ENCODE peak calls at places on chromosomes 3 and 15, in six cellular contexts. One of them, this sample, is unnamed.

GRCh38 chr3:31877559-31877958 is 103.5 kb downstream of the OSBPL10 start:
- DNase-seq in IMR-90: no peak
- DNase-seq in HepG2: no peak
- DNase-seq in SK-N-SH: no peak
- DNase-seq in GM12878: no peak
- DNase-seq in K562: no peak
- DNase-seq in this sample: no peak

GRCh38 chr15:88835646-88836045 is 32.4 kb downstream of the ACAN start:
- DNase-seq in IMR-90: peak; percentile 29
- DNase-seq in HepG2: no peak
- DNase-seq in SK-N-SH: no peak
- DNase-seq in GM12878: no peak
- DNase-seq in K562: no peak
- DNase-seq in this sample: no peak

GRCh38 chr3:136343873-136344281 is 93.7 kb downstream of the PCCB start:
- DNase-seq in IMR-90: peak; percentile 98
- DNase-seq in HepG2: peak; percentile 57
- DNase-seq in SK-N-SH: peak; percentile 69
- DNase-seq in GM12878: no peak
- DNase-seq in K562: peak; percentile 57
- DNase-seq in this sample: peak; percentile 31

GRCh38 chr3:18499256-18499655 is 74.1 kb upstream of the SATB1 start:
- DNase-seq in IMR-90: no peak
- DNase-seq in HepG2: no peak
- DNase-seq in SK-N-SH: no peak
- DNase-seq in GM12878: peak; percentile 21
- DNase-seq in K562: no peak
- DNase-seq in this sample: no peak

GRCh38 chr3:183378951-183379350 is 49.5 kb downstream of the MCF2L2 start:
- DNase-seq in IMR-90: no peak
- DNase-seq in HepG2: peak; percentile 6
- DNase-seq in SK-N-SH: no peak
- DNase-seq in GM12878: no peak
- DNase-seq in K562: no peak
- DNase-seq in this sample: no peak

GRCh38 chr3:37940242-37940908 is 50.2 kb upstream of the VILL start:
- DNase-seq in IMR-90: no peak
- DNase-seq in HepG2: no peak
- DNase-seq in SK-N-SH: no peak
- DNase-seq in GM12878: no peak
- DNase-seq in K562: no peak
- DNase-seq in this sample: no peak

GRCh38 chr15:23642413-23643044 is 5.1 kb downstream of the MAGEL2 start:
- DNase-seq in IMR-90: peak; percentile 51
- DNase-seq in HepG2: peak; percentile 51
- DNase-seq in SK-N-SH: peak; percentile 81
- DNase-seq in GM12878: no peak
- DNase-seq in K562: peak; percentile 76
- DNase-seq in this sample: peak; percentile 57

GRCh38 chr15:31459011-31459748 is 132.5 kb downstream of the KLF13 start:
- DNase-seq in IMR-90: peak; percentile 37
- DNase-seq in HepG2: no peak
- DNase-seq in SK-N-SH: no peak
- DNase-seq in GM12878: peak; percentile 77
- DNase-seq in K562: no peak
- DNase-seq in this sample: no peak

GRCh38 chr3:69294014-69294771 is 91.7 kb downstream of the FRMD4B start:
- DNase-seq in IMR-90: no peak
- DNase-seq in HepG2: no peak
- DNase-seq in SK-N-SH: no peak
- DNase-seq in GM12878: no peak
- DNase-seq in K562: no peak
- DNase-seq in this sample: no peak

GRCh38 chr15:78213425-78213750 is 21.0 kb downstream of the ACSBG1 start:
- DNase-seq in IMR-90: no peak
- DNase-seq in HepG2: no peak
- DNase-seq in SK-N-SH: no peak
- DNase-seq in GM12878: no peak
- DNase-seq in K562: no peak
- DNase-seq in this sample: no peak

GRCh38 chr3:33839283-33839682 is 40.9 kb downstream of the PDCD6IP start:
- DNase-seq in IMR-90: no peak
- DNase-seq in HepG2: no peak
- DNase-seq in SK-N-SH: no peak
- DNase-seq in GM12878: no peak
- DNase-seq in K562: no peak
- DNase-seq in this sample: no peak

DNA sequence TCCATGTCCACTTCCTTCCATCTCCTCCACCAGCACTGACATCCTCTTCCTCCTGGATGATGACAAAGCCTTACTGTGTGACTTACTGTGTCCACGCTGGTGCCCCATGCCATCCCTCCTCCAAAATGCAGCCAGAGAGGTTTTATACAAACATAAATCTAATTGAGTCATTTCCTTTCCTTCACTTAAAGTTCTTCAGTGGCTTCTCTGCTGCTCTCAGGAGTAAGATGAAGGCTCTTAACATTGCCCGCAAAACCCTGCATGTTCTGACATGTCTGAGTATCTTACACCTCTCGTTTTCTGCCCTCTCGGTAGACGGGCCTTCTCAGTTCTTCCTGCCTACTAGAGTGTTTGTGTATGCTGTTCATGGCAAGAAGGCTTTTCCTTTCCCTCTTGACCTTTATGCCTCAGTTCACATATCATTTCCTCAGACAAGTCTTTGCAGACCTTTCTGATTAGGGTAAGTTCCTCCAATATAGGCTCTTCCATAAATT is 175.5 kb downstream of the CFAP20DC start:
- DNase-seq in IMR-90: peak; percentile 28
- DNase-seq in HepG2: no peak
- DNase-seq in SK-N-SH: no peak
- DNase-seq in GM12878: peak; percentile 56
- DNase-seq in K562: no peak
- DNase-seq in this sample: no peak
- TF ChIP-seq SMC3 in IMR-90: no peak
- TF ChIP-seq SMC3 in HepG2: no peak
- TF ChIP-seq SMC3 in SK-N-SH: no peak
- TF ChIP-seq SMC3 in GM12878: no peak
- TF ChIP-seq SMC3 in K562: no peak
- TF ChIP-seq SMC3 in this sample: no peak

DNA sequence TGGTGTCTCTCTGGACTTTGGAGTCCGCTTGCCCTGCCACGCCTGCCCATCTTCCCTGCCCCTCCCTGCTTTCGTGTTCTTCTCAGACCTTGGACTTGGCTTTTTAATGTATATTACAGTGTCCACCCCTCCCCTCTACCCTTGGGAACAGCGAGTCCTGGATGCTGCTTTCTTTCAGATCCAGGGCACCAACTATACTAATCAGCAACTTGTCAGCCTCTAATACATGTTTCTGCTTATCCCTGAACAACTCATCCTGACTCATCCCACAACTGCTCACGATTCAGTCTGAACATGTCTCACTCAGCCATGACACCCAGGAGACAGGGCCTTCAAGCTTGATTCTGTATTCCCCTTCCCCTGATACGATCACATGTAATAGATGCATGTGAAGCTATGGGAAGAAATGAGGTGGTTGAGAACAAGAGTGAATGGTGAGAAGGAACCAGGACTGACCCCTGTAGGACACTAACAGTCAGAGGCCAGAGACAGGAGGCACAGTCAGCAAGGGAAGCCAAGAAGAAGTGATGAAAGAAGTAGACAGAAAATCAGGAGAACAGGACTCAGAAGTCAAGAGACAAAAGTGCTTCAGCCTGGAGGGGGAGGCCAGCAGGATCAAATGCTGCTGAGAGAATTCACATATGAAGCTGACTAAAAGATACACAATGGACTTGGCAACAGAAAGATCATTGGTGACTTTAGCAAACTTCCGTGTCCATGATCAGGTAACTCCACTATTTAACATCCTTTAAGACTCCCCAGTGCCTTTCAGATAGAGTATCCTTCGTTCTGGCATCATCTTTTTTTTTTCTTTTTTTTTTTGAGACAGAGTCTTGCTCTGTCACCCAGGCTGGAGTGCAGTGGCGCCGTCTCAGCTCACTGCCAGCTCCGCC is 35.4 kb downstream of the BCL2L10 start:
- DNase-seq in IMR-90: peak; percentile 90
- DNase-seq in HepG2: peak; percentile 41
- DNase-seq in SK-N-SH: no peak
- DNase-seq in GM12878: peak; percentile 59
- DNase-seq in K562: no peak
- DNase-seq in this sample: peak; percentile 71
- H3K4me3 ChIP-seq in IMR-90: no peak overlapping the region
- H3K4me3 ChIP-seq in HepG2: peak overlapping the region; percentile 58
- H3K4me3 ChIP-seq in SK-N-SH: no peak overlapping the region
- H3K4me3 ChIP-seq in GM12878: no peak overlapping the region
- H3K4me3 ChIP-seq in K562: no peak overlapping the region
- H3K4me3 ChIP-seq in this sample: no peak overlapping the region

GRCh38 chr15:52391074-52391473 is 95.5 kb upstream of the MYO5C start:
- DNase-seq in IMR-90: no peak
- DNase-seq in HepG2: no peak
- DNase-seq in SK-N-SH: no peak
- DNase-seq in GM12878: no peak
- DNase-seq in K562: no peak
- DNase-seq in this sample: no peak
- TF ChIP-seq SMC3 in IMR-90: no peak
- TF ChIP-seq SMC3 in HepG2: no peak
- TF ChIP-seq SMC3 in SK-N-SH: no peak
- TF ChIP-seq SMC3 in GM12878: no peak
- TF ChIP-seq SMC3 in K562: no peak
- TF ChIP-seq SMC3 in this sample: no peak

DNA sequence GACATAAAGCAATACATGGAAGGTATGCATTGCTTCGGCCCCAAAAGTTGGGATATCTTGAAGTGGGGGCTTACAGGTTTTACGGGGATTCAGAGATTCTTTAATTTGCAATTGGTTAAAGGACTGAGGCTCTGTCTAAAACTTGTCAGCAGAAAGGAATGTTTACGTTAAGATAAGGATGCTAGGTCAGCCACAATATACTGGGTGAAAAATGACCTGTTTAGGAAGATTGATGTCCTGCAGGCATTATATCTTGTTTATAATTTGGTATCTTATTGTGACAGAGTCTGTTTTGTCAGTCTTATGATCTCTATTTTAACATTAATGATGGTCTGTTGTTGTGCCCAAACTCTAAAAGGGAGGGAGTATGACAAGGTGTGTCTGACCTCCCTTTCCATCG is 15.3 kb upstream of the CCNDBP1 start:
- DNase-seq in IMR-90: peak; percentile 22
- DNase-seq in HepG2: no peak
- DNase-seq in SK-N-SH: no peak
- DNase-seq in GM12878: no peak
- DNase-seq in K562: peak; percentile 22
- DNase-seq in this sample: no peak
- H3K4me3 ChIP-seq in IMR-90: no peak overlapping the region
- H3K4me3 ChIP-seq in HepG2: no peak overlapping the region
- H3K4me3 ChIP-seq in SK-N-SH: no peak overlapping the region
- H3K4me3 ChIP-seq in GM12878: no peak overlapping the region
- H3K4me3 ChIP-seq in K562: no peak overlapping the region
- H3K4me3 ChIP-seq in this sample: no peak overlapping the region

DNA sequence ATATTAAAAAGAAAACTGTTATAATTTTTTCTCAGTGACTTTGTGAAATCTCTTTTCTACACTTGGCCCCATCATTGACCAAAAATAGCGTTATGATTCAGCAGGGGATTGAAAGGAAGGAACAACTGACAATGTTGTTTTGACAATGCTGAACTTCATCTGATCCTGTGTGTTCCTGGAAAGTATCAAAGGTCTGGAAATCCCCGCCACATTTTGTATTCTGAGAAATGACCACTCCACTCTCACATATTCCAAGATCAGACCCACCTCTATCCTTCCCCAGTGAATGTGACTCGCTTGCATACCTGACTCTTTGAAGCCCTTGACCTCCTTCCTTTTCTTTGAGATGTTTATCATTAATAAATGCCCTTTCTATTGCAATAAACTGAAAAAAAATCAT is 9.7 kb upstream of the RIOX2 start:
- DNase-seq in IMR-90: peak; percentile 21
- DNase-seq in HepG2: no peak
- DNase-seq in SK-N-SH: no peak
- DNase-seq in GM12878: no peak
- DNase-seq in K562: no peak
- DNase-seq in this sample: no peak
- TF ChIP-seq SMC3 in IMR-90: no peak
- TF ChIP-seq SMC3 in HepG2: no peak
- TF ChIP-seq SMC3 in SK-N-SH: no peak
- TF ChIP-seq SMC3 in GM12878: no peak
- TF ChIP-seq SMC3 in K562: no peak
- TF ChIP-seq SMC3 in this sample: no peak

GRCh38 chr3:113744941-113745272 is 1.1 kb downstream of the NAA50 start:
- DNase-seq in IMR-90: no peak
- DNase-seq in HepG2: no peak
- DNase-seq in SK-N-SH: no peak
- DNase-seq in GM12878: no peak
- DNase-seq in K562: no peak
- DNase-seq in this sample: no peak
- H3K4me3 ChIP-seq in IMR-90: peak overlapping the region; percentile 82
- H3K4me3 ChIP-seq in HepG2: peak overlapping the region; percentile 100
- H3K4me3 ChIP-seq in SK-N-SH: peak overlapping the region; percentile 94
- H3K4me3 ChIP-seq in GM12878: peak overlapping the region; percentile 70
- H3K4me3 ChIP-seq in K562: peak overlapping the region; percentile 90
- H3K4me3 ChIP-seq in this sample: peak overlapping the region; percentile 70

GRCh38 chr3:99118381-99118780 is 216.9 kb upstream of the DCBLD2 start:
- DNase-seq in IMR-90: peak; percentile 38
- DNase-seq in HepG2: no peak
- DNase-seq in SK-N-SH: no peak
- DNase-seq in GM12878: no peak
- DNase-seq in K562: no peak
- DNase-seq in this sample: no peak

GRCh38 chr3:99119312-99119810 is 217.9 kb upstream of the DCBLD2 start:
- DNase-seq in IMR-90: peak; percentile 36
- DNase-seq in HepG2: no peak
- DNase-seq in SK-N-SH: no peak
- DNase-seq in GM12878: no peak
- DNase-seq in K562: no peak
- DNase-seq in this sample: no peak

GRCh38 chr3:99111235-99111634 is 209.7 kb upstream of the DCBLD2 start:
- DNase-seq in IMR-90: peak; percentile 56
- DNase-seq in HepG2: no peak
- DNase-seq in SK-N-SH: no peak
- DNase-seq in GM12878: no peak
- DNase-seq in K562: no peak
- DNase-seq in this sample: no peak

DNA sequence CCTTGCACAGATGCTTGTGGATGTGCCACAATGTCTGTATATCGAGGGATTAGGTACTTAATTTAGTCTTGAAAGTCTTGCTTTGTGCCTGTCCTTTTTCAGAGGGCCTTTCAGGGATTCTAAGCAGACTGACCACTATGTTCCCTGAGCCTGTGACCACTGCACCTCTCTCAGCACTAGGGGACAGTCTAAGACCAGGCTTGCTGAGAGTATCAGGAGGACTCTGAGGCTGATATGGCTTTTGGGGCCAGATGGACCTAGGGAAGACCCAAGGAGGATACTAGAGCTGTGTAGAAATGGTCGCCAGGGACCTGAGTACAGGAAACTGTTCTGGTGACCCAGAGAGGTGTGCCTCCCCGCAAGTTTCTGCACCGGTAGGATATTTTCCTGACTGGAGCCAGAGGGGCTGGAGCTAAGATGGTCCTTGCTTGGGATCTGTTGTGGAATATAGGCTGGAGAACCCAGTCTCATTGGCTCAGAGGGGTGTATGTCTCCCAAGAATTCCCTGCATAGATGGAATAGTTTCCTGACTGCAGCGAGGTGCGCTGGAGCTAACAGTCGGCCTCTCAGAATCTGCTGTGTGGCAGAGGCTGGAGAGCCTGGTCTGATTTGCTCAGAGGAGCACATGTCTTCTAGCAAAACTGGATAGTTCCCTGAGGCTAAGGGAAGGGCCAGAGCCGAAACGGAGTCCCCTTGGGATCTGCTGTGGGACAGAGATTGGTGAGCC is 213.2 kb upstream of the DCBLD2 start:
- DNase-seq in IMR-90: peak; percentile 69
- DNase-seq in HepG2: peak; percentile 20
- DNase-seq in SK-N-SH: peak; percentile 0
- DNase-seq in GM12878: no peak
- DNase-seq in K562: no peak
- DNase-seq in this sample: peak; percentile 45
- TF ChIP-seq SMC3 in IMR-90: peak; percentile 96
- TF ChIP-seq SMC3 in HepG2: peak; percentile 40
- TF ChIP-seq SMC3 in SK-N-SH: peak; percentile 57
- TF ChIP-seq SMC3 in GM12878: peak; percentile 62
- TF ChIP-seq SMC3 in K562: no peak
- TF ChIP-seq SMC3 in this sample: no peak

This sample was measured in A549.